ENCODE peak calls at places on chromosomes 12 and 14, in seven cellular contexts. E, R, V, A, C, N and M are unnamed samples.

GRCh38 chr14:89952581-89952980 is 1.9 kb downstream of the EFCAB11 start:
- DNase-seq in V (no peak), A (no peak), R (no peak), E (no peak), C (no peak), N (no peak), M (no peak)

GRCh38 chr14:23561873-23562821 is 5.4 kb downstream of the AP1G2 start:
- DNase-seq in V (no peak), C (no peak), A (peak), E (peak), N (no peak), R (no peak), M (peak)

GRCh38 chr14:22282429-22282828 is 306.6 kb downstream of the DAD1 start:
- DNase-seq in A (no peak), V (peak), E (no peak), N (no peak), C (no peak), R (no peak), M (no peak)

GRCh38 chr14:68173227-68173972 is 353.8 kb downstream of the RAD51B start:
- DNase-seq in C (no peak), A (no peak), V (no peak), E (no peak), N (no peak), R (peak), M (no peak)

GRCh38 chr14:66405158-66405557 is 81.0 kb upstream of the CCDC196 start:
- DNase-seq in A (no peak), E (no peak), N (no peak), C (no peak), V (no peak), R (peak), M (peak)

GRCh38 chr14:56065621-56066295 is 52.5 kb upstream of the PELI2 start:
- DNase-seq in V (no peak), N (no peak), E (no peak), C (no peak), A (no peak), R (no peak), M (no peak)

GRCh38 chr12:12792421-12792820 is 7.0 kb downstream of the APOLD1 start:
- DNase-seq in E (peak), A (no peak), N (no peak), R (no peak), V (no peak), C (no peak), M (no peak)

GRCh38 chr12:2374092-2374740 is 321.4 kb downstream of the CACNA1C start:
- DNase-seq in N (no peak), E (no peak), A (no peak), V (no peak), R (no peak), C (no peak), M (no peak)

GRCh38 chr14:75088566-75089373 is 19.3 kb downstream of the ZC2HC1C start:
- DNase-seq in E (peak), A (no peak), N (peak), C (no peak), V (peak), R (peak), M (peak)

GRCh38 chr12:46523863-46524770 is 151.5 kb upstream of the SLC38A2 start:
- DNase-seq in N (no peak), R (peak), A (no peak), E (no peak), C (no peak), V (no peak), M (peak)

GRCh38 chr12:117019866-117020265 is 79.3 kb downstream of the TESC start:
- DNase-seq in V (no peak), E (no peak), R (no peak), N (no peak), C (no peak), A (no peak), M (no peak)

GRCh38 chr14:105865266-105865903 is 339.0 kb downstream of the TMEM121 start:
- DNase-seq in N (no peak), E (no peak), A (no peak), V (no peak), R (no peak), C (no peak), M (no peak)

GRCh38 chr12:29200586-29200985 is 51.5 kb downstream of the FAR2 start:
- DNase-seq in N (peak), V (no peak), A (peak), C (no peak), E (no peak), R (peak), M (no peak)

GRCh38 chr12:128339121-128339520 is 72.2 kb downstream of the TMEM132C start:
- DNase-seq in R (no peak), E (no peak), C (no peak), N (no peak), A (no peak), V (no peak), M (no peak)

GRCh38 chr12:131872154-131873046 is 22.0 kb upstream of the ULK1 start:
- DNase-seq in V (no peak), C (no peak), E (no peak), N (no peak), A (no peak), R (peak), M (peak)

GRCh38 chr14:55532645-55533309 is 47.2 kb upstream of the KTN1 start:
- DNase-seq in N (no peak), C (no peak), A (no peak), E (no peak), R (no peak), V (no peak), M (no peak)

GRCh38 chr12:58349161-58349560 is 407.8 kb downstream of the ATP23 start:
- DNase-seq in E (no peak), N (peak), A (no peak), R (peak), V (no peak), C (no peak), M (no peak)

GRCh38 chr14:28652782-28653181 is 113.8 kb upstream of the FOXG1 start:
- DNase-seq in V (no peak), C (no peak), A (no peak), N (peak), E (no peak), R (peak), M (peak)

GRCh38 chr14:53509845-53510244 is 356.7 kb upstream of the DDHD1 start:
- DNase-seq in E (no peak), R (no peak), V (no peak), C (no peak), A (no peak), N (no peak), M (no peak)

GRCh38 chr12:27785882-27786570 is 6.0 kb upstream of the MANSC4 start:
- DNase-seq in R (peak), N (no peak), V (no peak), C (no peak), E (no peak), A (no peak), M (peak)

GRCh38 chr12:99670635-99671034 is 23.1 kb downstream of the GARIN6 start:
- DNase-seq in N (no peak), E (no peak), R (peak), A (no peak), C (no peak), V (no peak), M (no peak)

GRCh38 chr14:22622220-22622619 is 21.9 kb downstream of the OR6J1 start:
- DNase-seq in A (no peak), V (no peak), N (no peak), E (no peak), R (peak), C (no peak), M (no peak)

GRCh38 chr12:116559330-116560080 is at the start of gene MAP1LC3B2:
- DNase-seq in E (no peak), A (no peak), V (peak), R (peak), C (peak), N (peak), M (peak)

GRCh38 chr14:105501504-105502291 is 10.7 kb downstream of the TEDC1 start:
- DNase-seq in N (no peak), R (no peak), C (no peak), A (no peak), E (no peak), V (peak), M (no peak)

GRCh38 chr12:26845057-26845666 is 12.2 kb upstream of the ITPR2 start:
- DNase-seq in A (no peak), E (peak), V (peak), C (peak), N (peak), R (peak), M (peak)

GRCh38 chr12:40999212-40999611 is 188.9 kb upstream of the PDZRN4 start:
- DNase-seq in E (no peak), N (no peak), R (peak), V (no peak), C (no peak), A (no peak), M (no peak)

GRCh38 chr12:122018457-122018856 is 3.2 kb upstream of the BCL7A start:
- DNase-seq in R (no peak), C (no peak), N (no peak), E (no peak), A (no peak), V (no peak), M (no peak)

GRCh38 chr12:104573-105081 is 38.1 kb downstream of the IQSEC3 start:
- DNase-seq in C (no peak), V (peak), R (no peak), N (peak), A (peak), E (no peak), M (no peak)

GRCh38 chr14:49623941-49624806 is 3.6 kb downstream of the MGAT2 start:
- DNase-seq in N (no peak), E (no peak), R (no peak), C (no peak), V (no peak), A (no peak), M (no peak)

GRCh38 chr12:9701380-9702154 is 31.3 kb downstream of the CLECL1 start:
- DNase-seq in R (no peak), C (no peak), E (no peak), N (no peak), A (no peak), V (no peak), M (no peak)

GRCh38 chr12:95343461-95344230 is 126.0 kb downstream of the VEZT start:
- DNase-seq in C (no peak), R (no peak), N (no peak), E (no peak), A (no peak), V (no peak), M (no peak)

GRCh38 chr12:111768159-111768895 is 1.6 kb downstream of the ALDH2 start:
- DNase-seq in E (no peak), N (no peak), R (no peak), C (no peak), V (no peak), A (no peak), M (no peak)

GRCh38 chr12:34400986-34401658 is 378.8 kb downstream of the ALG10 start:
- DNase-seq in R (no peak), A (no peak), C (peak), E (no peak), V (no peak), N (no peak), M (peak)